ENCODE peak calls at places on chromosome 14, in five cellular contexts. L is K562, V is Caco-2, O is astrocyte, N is retinal pigment epithelial cell. H is an unnamed sample.

GRCh38 chr14:50045039-50045711 is 71.2 kb downstream of the VCPKMT start:
- DNase-seq in O (peak; percentile 81), N (no peak), L (no peak), V (peak; percentile 7), H (no peak)

GRCh38 chr14:53951661-53952265 is 4.9 kb downstream of the BMP4 start:
- DNase-seq in L (no peak), N (no peak), V (no peak), O (no peak), H (no peak)

GRCh38 chr14:99779751-99780150 is 13.5 kb upstream of the EML1 start:
- DNase-seq in O (peak; percentile 60), L (no peak), V (no peak), N (no peak), H (peak; percentile 20)

GRCh38 chr14:63933701-63934100 is 80.9 kb downstream of the SYNE2 start:
- DNase-seq in V (no peak), N (no peak), L (no peak), O (no peak), H (no peak)

GRCh38 chr14:99619873-99620834 is 16.1 kb upstream of the CCDC85C start:
- DNase-seq in O (peak; percentile 44), L (no peak), N (no peak), V (no peak), H (no peak)

GRCh38 chr14:77256694-77257093 is 14.3 kb downstream of the NGB start:
- DNase-seq in L (no peak), O (no peak), V (no peak), N (no peak), H (no peak)

GRCh38 chr14:64417042-64417770 is 29.1 kb downstream of the MTHFD1 start:
- DNase-seq in N (no peak), O (peak; percentile 66), V (no peak), L (no peak), H (no peak)

GRCh38 chr14:95192306-95192705 is 35.0 kb upstream of the DICER1 start:
- DNase-seq in L (no peak), O (no peak), V (no peak), N (no peak), H (no peak)

GRCh38 chr14:24384169-24384568 is 14.6 kb upstream of the NYNRIN start:
- DNase-seq in V (no peak), L (no peak), N (no peak), O (no peak), H (no peak)

GRCh38 chr14:91957876-91958313 is 10.4 kb upstream of the FBLN5 start:
- DNase-seq in O (no peak), V (peak; percentile 21), N (no peak), L (no peak), H (no peak)

GRCh38 chr14:77459072-77459723 is 1.3 kb downstream of the AHSA1 start:
- DNase-seq in V (peak; percentile 66), N (peak; percentile 37), L (peak; percentile 30), O (peak; percentile 39), H (peak; percentile 26)

GRCh38 chr14:21486640-21487087 is 9.7 kb downstream of the TOX4 start:
- DNase-seq in N (no peak), V (no peak), O (peak; percentile 78), L (no peak), H (no peak)

DNA sequence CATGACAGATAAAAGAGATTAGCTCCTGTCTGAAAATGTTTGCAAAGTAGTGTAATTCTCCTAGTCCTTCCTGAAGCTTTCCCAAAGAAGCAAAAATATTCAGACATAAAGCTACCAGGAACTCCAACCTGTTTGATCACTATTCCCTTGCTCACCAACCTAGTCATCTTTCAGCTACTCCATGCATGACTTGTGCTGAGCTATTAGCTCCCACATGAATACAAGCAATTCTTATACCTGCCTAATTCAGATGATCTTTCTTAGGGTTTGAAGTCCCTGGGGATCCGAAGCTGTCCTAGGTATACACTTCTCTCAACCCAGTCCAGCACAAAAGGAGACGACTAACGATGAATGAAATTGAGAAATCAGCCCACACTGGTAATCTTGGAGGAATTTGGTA is 691 bp upstream of the PTGR2 start:
- DNase-seq in L (no peak), V (peak; percentile 28), O (no peak), N (no peak), H (peak; percentile 86)
- H3K4me3 ChIP-seq in L (peak overlapping the region; percentile 45), V (peak overlapping the region; percentile 56), O (peak overlapping the region; percentile 88), N (peak overlapping the region; percentile 76), H (peak overlapping the region; percentile 69)

GRCh38 chr14:88507208-88507607 is 47.6 kb downstream of the PTPN21 start:
- DNase-seq in N (no peak), L (no peak), O (no peak), V (no peak), H (no peak)

GRCh38 chr14:88505621-88506020 is 49.2 kb downstream of the PTPN21 start:
- DNase-seq in O (no peak), N (no peak), L (no peak), V (no peak), H (no peak)

GRCh38 chr14:88503754-88504406 is 50.9 kb downstream of the PTPN21 start:
- DNase-seq in N (no peak), L (no peak), V (no peak), O (no peak), H (no peak)

GRCh38 chr14:88502740-88503139 is 52.1 kb downstream of the PTPN21 start:
- DNase-seq in L (no peak), O (no peak), N (peak; percentile 19), V (no peak), H (no peak)

GRCh38 chr14:88504602-88505001 is 50.2 kb downstream of the PTPN21 start:
- DNase-seq in L (no peak), V (no peak), N (no peak), O (no peak), H (no peak)
- TF ChIP-seq CTCF in L (no peak), V (no peak), N (no peak), O (no peak), H (no peak)

DNA sequence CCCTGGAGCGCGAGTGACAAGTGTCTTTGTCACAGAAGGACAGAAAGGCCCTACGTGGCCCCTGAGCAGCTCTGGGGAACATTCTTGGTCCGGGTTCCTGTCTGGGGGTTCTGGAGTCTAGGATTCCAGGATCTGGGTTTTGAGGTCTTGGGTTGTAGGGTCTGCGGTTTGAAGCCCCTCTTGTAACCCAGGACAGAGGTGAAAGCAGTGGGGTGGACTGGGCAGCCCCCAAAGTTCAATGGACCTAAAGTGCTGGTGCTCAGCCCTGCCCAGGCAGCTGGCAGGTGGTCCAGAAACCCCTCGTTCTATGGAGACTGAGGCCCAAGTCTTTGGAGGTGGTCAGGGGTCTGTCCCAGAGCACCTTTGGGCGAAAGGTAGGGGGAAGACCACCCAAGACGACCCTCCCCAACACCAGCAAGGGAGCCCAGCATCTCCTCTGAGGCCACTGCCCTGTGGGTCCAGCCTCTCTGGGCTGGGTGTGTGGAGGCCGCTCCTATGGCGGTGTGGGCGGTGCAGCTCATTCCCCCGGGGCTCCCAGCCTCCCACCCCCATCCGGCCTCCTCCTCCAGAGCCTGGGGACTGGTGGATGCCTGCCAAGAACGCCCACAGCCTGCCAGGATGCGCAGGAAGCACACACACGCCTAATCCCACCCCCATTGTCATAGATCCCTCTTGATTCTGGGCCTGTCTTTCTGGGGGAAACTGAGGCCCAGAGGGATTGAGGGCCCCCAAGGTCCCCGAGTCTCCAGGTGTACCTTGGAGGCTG is 30.2 kb upstream of the ANKRD9 start:
- DNase-seq in L (peak; percentile 67), O (peak; percentile 49), N (peak; percentile 59), V (no peak), H (no peak)
- H3K4me3 ChIP-seq in L (no peak overlapping the region), O (no peak overlapping the region), N (no peak overlapping the region), V (no peak overlapping the region), H (no peak overlapping the region)

GRCh38 chr14:23351681-23352505 is 794 bp downstream of the SLC22A17 start:
- DNase-seq in O (no peak), N (no peak), L (peak; percentile 28), V (no peak), H (no peak)
- TF ChIP-seq CTCF in O (no peak), N (no peak), L (no peak), V (no peak), H (peak; percentile 21)

GRCh38 chr14:71702799-71703198 is 229.4 kb upstream of the RGS6 start:
- DNase-seq in N (no peak), L (no peak), V (no peak), O (no peak), H (no peak)
- H3K4me3 ChIP-seq in N (no peak overlapping the region), L (no peak overlapping the region), V (no peak overlapping the region), O (no peak overlapping the region), H (no peak overlapping the region)

GRCh38 chr14:101236496-101237240 is 324.6 kb upstream of the DIO3 start:
- DNase-seq in V (no peak), O (no peak), N (no peak), L (no peak), H (no peak)

GRCh38 chr14:101235872-101236221 is 325.4 kb upstream of the DIO3 start:
- DNase-seq in L (no peak), V (no peak), N (no peak), O (no peak), H (no peak)

GRCh38 chr14:101233861-101234587 is 327.3 kb upstream of the DIO3 start:
- DNase-seq in N (no peak), V (no peak), L (no peak), O (no peak), H (no peak)

GRCh38 chr14:101234588-101234937 is 326.7 kb upstream of the DIO3 start:
- DNase-seq in L (no peak), V (no peak), O (no peak), N (no peak), H (no peak)

GRCh38 chr14:101235042-101235871 is 326.0 kb upstream of the DIO3 start:
- DNase-seq in V (peak; percentile 54), L (peak; percentile 69), O (peak; percentile 16), N (no peak), H (no peak)
- TF ChIP-seq CTCF in V (peak; percentile 48), L (peak; percentile 65), O (peak; percentile 55), N (peak; percentile 68), H (peak; percentile 75)

DNA sequence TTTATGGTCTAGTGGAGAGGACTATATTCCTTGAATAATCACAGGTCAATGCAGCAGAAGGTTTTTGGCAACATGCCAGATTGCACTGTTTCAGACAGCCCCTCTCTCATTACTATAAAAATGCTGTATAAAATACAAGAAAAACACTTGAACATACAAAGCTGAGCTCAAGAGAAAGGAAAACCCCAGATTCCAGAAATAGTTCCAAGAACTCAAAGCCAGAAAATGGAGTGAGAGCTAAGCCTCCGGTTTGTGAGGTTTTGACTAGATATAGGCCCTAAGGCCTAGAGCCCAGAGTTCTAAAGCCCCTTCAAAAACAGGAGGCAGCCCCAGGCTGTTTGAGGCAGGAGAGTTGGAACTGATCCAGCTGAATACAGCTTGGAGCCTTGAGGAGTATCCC is 29.3 kb upstream of the ACTN1 start:
- DNase-seq in O (peak; percentile 69), N (peak; percentile 22), L (no peak), V (no peak), H (no peak)
- H3K4me3 ChIP-seq in O (no peak overlapping the region), N (no peak overlapping the region), L (no peak overlapping the region), V (no peak overlapping the region), H (no peak overlapping the region)

H was measured in epithelial cell of proximal tubule.